ENCODE peak calls at places on chromosomes 1 and 21, in seven cellular contexts. One of them, this sample, is unnamed.

GRCh38 chr21:43278359-43278758 is 109.6 kb downstream of the CRYAA start:
- DNase-seq in mesenchymal stem cell: no peak
- DNase-seq in posterior cingulate gyrus: no peak
- DNase-seq in psoas muscle: peak; percentile 33
- DNase-seq in heart left ventricle: peak; percentile 3
- DNase-seq in T-helper 17 cell: no peak
- DNase-seq in glutamatergic neuron: no peak
- DNase-seq in this sample: no peak

GRCh38 chr1:56382890-56383289 is 196.5 kb downstream of the PLPP3 start:
- DNase-seq in mesenchymal stem cell: no peak
- DNase-seq in heart left ventricle: no peak
- DNase-seq in psoas muscle: no peak
- DNase-seq in T-helper 17 cell: no peak
- DNase-seq in glutamatergic neuron: no peak
- DNase-seq in posterior cingulate gyrus: no peak
- DNase-seq in this sample: no peak

GRCh38 chr1:217275617-217276398 is 355.1 kb downstream of the GPATCH2 start:
- DNase-seq in mesenchymal stem cell: peak; percentile 46
- DNase-seq in glutamatergic neuron: no peak
- DNase-seq in T-helper 17 cell: no peak
- DNase-seq in heart left ventricle: no peak
- DNase-seq in posterior cingulate gyrus: no peak
- DNase-seq in psoas muscle: no peak
- DNase-seq in this sample: no peak

GRCh38 chr21:19120591-19120990 is 717.0 kb upstream of the TMPRSS15 start:
- DNase-seq in heart left ventricle: no peak
- DNase-seq in mesenchymal stem cell: no peak
- DNase-seq in T-helper 17 cell: no peak
- DNase-seq in psoas muscle: no peak
- DNase-seq in glutamatergic neuron: no peak
- DNase-seq in posterior cingulate gyrus: no peak
- DNase-seq in this sample: no peak

GRCh38 chr1:151196292-151196800 is 2.0 kb upstream of the PIP5K1A start:
- DNase-seq in posterior cingulate gyrus: no peak
- DNase-seq in T-helper 17 cell: peak; percentile 35
- DNase-seq in heart left ventricle: peak; percentile 68
- DNase-seq in psoas muscle: peak; percentile 52
- DNase-seq in mesenchymal stem cell: peak; percentile 89
- DNase-seq in glutamatergic neuron: no peak
- DNase-seq in this sample: peak; percentile 21

GRCh38 chr21:44567481-44568171 is 5.9 kb upstream of the KRTAP10-4 start:
- DNase-seq in heart left ventricle: no peak
- DNase-seq in psoas muscle: no peak
- DNase-seq in posterior cingulate gyrus: no peak
- DNase-seq in T-helper 17 cell: no peak
- DNase-seq in mesenchymal stem cell: no peak
- DNase-seq in glutamatergic neuron: no peak
- DNase-seq in this sample: no peak

GRCh38 chr1:41330588-41331545 is 30.4 kb upstream of the FOXO6 start:
- DNase-seq in psoas muscle: no peak
- DNase-seq in glutamatergic neuron: no peak
- DNase-seq in heart left ventricle: no peak
- DNase-seq in mesenchymal stem cell: peak; percentile 14
- DNase-seq in posterior cingulate gyrus: no peak
- DNase-seq in T-helper 17 cell: no peak
- DNase-seq in this sample: peak; percentile 8

GRCh38 chr1:178262101-178262500 is 168.2 kb downstream of the RASAL2 start:
- DNase-seq in mesenchymal stem cell: peak; percentile 93
- DNase-seq in posterior cingulate gyrus: no peak
- DNase-seq in glutamatergic neuron: no peak
- DNase-seq in T-helper 17 cell: no peak
- DNase-seq in psoas muscle: no peak
- DNase-seq in heart left ventricle: no peak
- DNase-seq in this sample: no peak

GRCh38 chr1:53049574-53049967 is 12.4 kb upstream of the PODN start:
- DNase-seq in mesenchymal stem cell: no peak
- DNase-seq in glutamatergic neuron: no peak
- DNase-seq in heart left ventricle: no peak
- DNase-seq in T-helper 17 cell: no peak
- DNase-seq in posterior cingulate gyrus: no peak
- DNase-seq in psoas muscle: no peak
- DNase-seq in this sample: no peak

GRCh38 chr1:100443739-100444571 is 91.6 kb downstream of the CDC14A start:
- DNase-seq in psoas muscle: no peak
- DNase-seq in heart left ventricle: no peak
- DNase-seq in mesenchymal stem cell: peak; percentile 32
- DNase-seq in posterior cingulate gyrus: no peak
- DNase-seq in T-helper 17 cell: no peak
- DNase-seq in glutamatergic neuron: no peak
- DNase-seq in this sample: no peak

GRCh38 chr1:202362212-202362611 is 13.7 kb downstream of the PPP1R12B start:
- DNase-seq in psoas muscle: no peak
- DNase-seq in heart left ventricle: no peak
- DNase-seq in mesenchymal stem cell: no peak
- DNase-seq in posterior cingulate gyrus: no peak
- DNase-seq in glutamatergic neuron: no peak
- DNase-seq in T-helper 17 cell: no peak
- DNase-seq in this sample: no peak

GRCh38 chr1:50419192-50419906 is 3.9 kb downstream of the DMRTA2 start:
- DNase-seq in T-helper 17 cell: no peak
- DNase-seq in psoas muscle: no peak
- DNase-seq in mesenchymal stem cell: no peak
- DNase-seq in heart left ventricle: no peak
- DNase-seq in posterior cingulate gyrus: no peak
- DNase-seq in glutamatergic neuron: peak; percentile 77
- DNase-seq in this sample: no peak

GRCh38 chr21:45286671-45287437 is 841 bp downstream of the POFUT2 start:
- DNase-seq in psoas muscle: peak; percentile 53
- DNase-seq in T-helper 17 cell: no peak
- DNase-seq in posterior cingulate gyrus: no peak
- DNase-seq in mesenchymal stem cell: peak; percentile 48
- DNase-seq in heart left ventricle: no peak
- DNase-seq in glutamatergic neuron: peak; percentile 74
- DNase-seq in this sample: no peak